ENCODE peak calls at places on chromosomes 13 and 19, in five cellular contexts. N is fibroblast of the aortic adventitia, M is activated B cell treated with CpG ODN at 0.5 μM for 24 hours, G is left lung, X is body of pancreas. Q is an unnamed sample.

GRCh38 chr13:109274188-109274821 is 512.1 kb downstream of the IRS2 start:
- DNase-seq in N (peak), M (no peak), G (no peak), X (no peak), Q (no peak)

GRCh38 chr13:46386426-46386995 is 541 bp downstream of the RUBCNL start:
- DNase-seq in N (no peak), M (no peak), G (peak), X (no peak), Q (no peak)

GRCh38 chr19:42111384-42111783 is 20.9 kb downstream of the POU2F2 start:
- DNase-seq in N (peak), M (no peak), G (no peak), X (no peak), Q (no peak)

GRCh38 chr19:1725100-1726064 is 27.9 kb upstream of the ONECUT3 start:
- DNase-seq in N (peak), M (no peak), G (peak), X (peak), Q (no peak)

GRCh38 chr19:4301590-4302237 is 475 bp downstream of the TMIGD2 start:
- DNase-seq in N (no peak), M (no peak), G (no peak), X (no peak), Q (no peak)

GRCh38 chr13:20495087-20496023 is 30.3 kb downstream of the CRYL1 start:
- DNase-seq in N (peak), M (no peak), G (no peak), X (peak), Q (peak)

GRCh38 chr13:106318941-106319411 is 216.5 kb downstream of the EFNB2 start:
- DNase-seq in N (peak), M (no peak), G (no peak), X (no peak), Q (no peak)

GRCh38 chr19:40335101-40335500 is 13.1 kb downstream of the C19orf47 start:
- DNase-seq in N (no peak), M (no peak), G (peak), X (no peak), Q (no peak)

GRCh38 chr19:628168-628567 is 5.2 kb downstream of the POLRMT start:
- DNase-seq in N (no peak), M (no peak), G (no peak), X (no peak), Q (no peak)

GRCh38 chr13:97175041-97175440 is 47.1 kb upstream of the MBNL2 start:
- DNase-seq in N (no peak), M (no peak), G (no peak), X (no peak), Q (no peak)

GRCh38 chr19:1945899-1946298 is 4.9 kb downstream of the CSNK1G2 start:
- DNase-seq in N (no peak), M (no peak), G (peak), X (peak), Q (no peak)

GRCh38 chr19:29662604-29663404 is 2.5 kb upstream of the PLEKHF1 start:
- DNase-seq in N (peak), M (no peak), G (peak), X (peak), Q (no peak)

GRCh38 chr13:111395511-111396393 is 75.3 kb downstream of the TEX29 start:
- DNase-seq in N (no peak), M (no peak), G (peak), X (no peak), Q (peak)

GRCh38 chr13:35961002-35961401 is 170.2 kb downstream of the DCLK1 start:
- DNase-seq in N (peak), M (no peak), G (no peak), X (no peak), Q (no peak)

GRCh38 chr19:40315812-40316475 is 30.8 kb upstream of the AKT2 start:
- DNase-seq in N (no peak), M (no peak), G (peak), X (no peak), Q (no peak)

GRCh38 chr13:54953786-54954185 is 1925.2 kb downstream of the OLFM4 start:
- DNase-seq in N (no peak), M (no peak), G (no peak), X (no peak), Q (no peak)

GRCh38 chr13:32905864-32906180 is 110.4 kb upstream of the KL start:
- DNase-seq in N (peak), M (no peak), G (no peak), X (peak), Q (no peak)

GRCh38 chr19:41606215-41606837 is 20.5 kb downstream of the CEACAM4 start:
- DNase-seq in N (no peak), M (no peak), G (no peak), X (no peak), Q (no peak)

GRCh38 chr13:97423300-97424045 is 10.5 kb upstream of the RAP2A start:
- DNase-seq in N (peak), M (no peak), G (no peak), X (no peak), Q (no peak)

GRCh38 chr19:16509141-16510061 is 13.2 kb downstream of the C19orf44 start:
- DNase-seq in N (no peak), M (no peak), G (no peak), X (no peak), Q (no peak)
- TF ChIP-seq CTCF in N (no peak), M (no peak), G (no peak), X (no peak), Q (no peak)

GRCh38 chr19:56403261-56403660 is 871 bp upstream of the ZNF583 start:
- DNase-seq in N (no peak), M (no peak), G (no peak), X (no peak), Q (no peak)

GRCh38 chr19:56405062-56405461 is 930 bp downstream of the ZNF583 start:
- DNase-seq in N (no peak), M (no peak), G (no peak), X (no peak), Q (no peak)

GRCh38 chr19:56400485-56400884 is 3.6 kb upstream of the ZNF583 start:
- DNase-seq in N (no peak), M (no peak), G (no peak), X (no peak), Q (no peak)

GRCh38 chr19:56404705-56405056 is 549 bp downstream of the ZNF583 start:
- DNase-seq in N (no peak), M (no peak), G (no peak), X (no peak), Q (no peak)

DNA sequence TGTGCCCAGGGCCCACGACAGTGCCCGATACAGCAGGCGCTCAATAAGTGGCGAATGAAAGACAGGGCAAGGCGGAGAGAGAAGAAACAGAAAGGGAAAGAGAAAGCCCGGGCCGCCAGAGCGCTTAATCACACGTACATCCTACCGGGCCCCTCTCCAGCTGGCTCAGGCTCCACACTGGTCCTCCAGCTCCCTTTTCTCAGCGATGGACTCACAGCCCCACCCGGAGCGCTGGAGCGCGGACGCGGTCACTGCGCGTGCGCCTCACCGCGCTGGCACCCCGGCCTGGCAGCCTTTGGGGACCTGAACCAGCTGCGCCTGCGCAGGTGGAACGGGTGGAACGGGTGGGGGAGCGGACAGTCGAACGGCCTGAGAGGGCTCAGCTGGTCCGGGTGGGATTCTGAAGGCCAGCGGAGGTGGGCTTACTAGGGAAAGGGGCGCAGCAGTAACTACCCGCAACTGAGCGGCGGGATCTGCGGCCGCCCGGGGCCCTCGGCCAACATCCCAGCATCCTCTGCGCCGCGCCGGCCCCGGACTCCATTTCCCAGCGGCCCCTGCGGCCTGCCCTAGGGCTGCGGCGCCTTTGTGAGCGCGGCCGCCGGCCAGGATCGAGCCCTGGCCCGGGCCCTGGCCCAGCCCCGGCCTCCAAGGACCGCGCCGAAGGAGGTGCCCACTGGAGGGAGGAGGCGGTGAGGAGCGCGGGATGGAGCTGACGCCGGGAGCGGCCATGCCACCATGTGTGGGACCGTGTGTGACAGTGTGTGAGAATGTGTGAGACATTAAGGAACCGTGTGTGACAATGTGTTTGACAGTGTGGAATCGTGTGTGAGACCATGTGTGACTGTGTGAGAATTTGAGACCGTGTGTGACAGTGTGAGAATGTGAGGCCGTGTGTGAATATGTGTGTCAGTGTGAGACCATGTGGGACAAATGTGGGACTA is at the start of gene ZNF583:
- DNase-seq in N (peak), M (peak), G (peak), X (peak), Q (peak)
- TF ChIP-seq CTCF in N (no peak), M (no peak), G (no peak), X (no peak), Q (no peak)

GRCh38 chr19:11558881-11559828 is at the start of gene ELOF1:
- DNase-seq in N (peak), M (peak), G (peak), X (peak), Q (peak)
- TF ChIP-seq CTCF in N (peak), M (no peak), G (no peak), X (peak), Q (no peak)

GRCh38 chr19:12346896-12347295 is 13.5 kb upstream of the ZNF563 start:
- DNase-seq in N (no peak), M (no peak), G (no peak), X (no peak), Q (no peak)
- TF ChIP-seq CTCF in N (no peak), M (no peak), G (no peak), X (no peak), Q (peak)

GRCh38 chr19:11204943-11205349 is 7.6 kb upstream of the KANK2 start:
- DNase-seq in N (no peak), M (no peak), G (no peak), X (peak), Q (no peak)

GRCh38 chr19:11204076-11204602 is 6.8 kb upstream of the KANK2 start:
- DNase-seq in N (no peak), M (no peak), G (no peak), X (no peak), Q (no peak)

GRCh38 chr19:11208526-11209471 is 11.5 kb upstream of the KANK2 start:
- DNase-seq in N (no peak), M (no peak), G (peak), X (no peak), Q (no peak)

GRCh38 chr19:11203194-11204075 is 6.1 kb upstream of the KANK2 start:
- DNase-seq in N (peak), M (peak), G (peak), X (peak), Q (peak)

DNA sequence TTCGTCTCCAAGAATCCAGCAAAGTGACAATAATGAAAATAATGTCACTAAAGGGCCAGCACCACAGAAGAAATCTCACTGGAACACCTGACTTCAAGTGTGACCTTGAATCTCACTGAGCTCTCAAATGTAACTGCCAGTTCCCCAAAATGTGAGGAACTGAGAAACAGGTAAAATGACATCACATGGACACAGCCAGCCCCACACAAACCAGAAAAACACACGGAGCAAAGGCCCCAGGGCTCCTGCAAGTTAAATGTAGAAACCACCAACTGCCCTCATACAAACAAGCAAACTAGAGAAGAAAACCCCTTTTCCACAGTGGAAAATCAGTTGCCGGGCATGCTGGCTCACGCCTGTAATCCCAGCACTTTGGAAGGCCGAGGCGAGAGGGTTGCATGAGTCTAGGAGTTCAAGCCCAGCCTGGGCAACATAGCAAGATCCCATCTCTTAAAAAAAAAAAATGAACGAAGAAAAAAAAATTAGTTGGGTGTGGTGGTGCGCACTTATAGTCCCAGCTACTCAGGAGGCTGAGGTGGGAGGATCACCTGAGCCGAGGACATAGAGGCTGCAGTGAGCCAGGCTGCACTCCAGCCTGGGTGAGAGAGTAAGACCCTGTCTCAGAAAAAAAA is 8.7 kb upstream of the KANK2 start:
- DNase-seq in N (no peak), M (no peak), G (no peak), X (no peak), Q (no peak)
- TF ChIP-seq CTCF in N (no peak), M (no peak), G (no peak), X (no peak), Q (no peak)

GRCh38 chr19:54881884-54882283 is 7.8 kb downstream of the FCAR start:
- DNase-seq in N (no peak), M (no peak), G (no peak), X (no peak), Q (no peak)

GRCh38 chr19:54883228-54883627 is 9.2 kb downstream of the FCAR start:
- DNase-seq in N (no peak), M (no peak), G (no peak), X (no peak), Q (no peak)

DNA sequence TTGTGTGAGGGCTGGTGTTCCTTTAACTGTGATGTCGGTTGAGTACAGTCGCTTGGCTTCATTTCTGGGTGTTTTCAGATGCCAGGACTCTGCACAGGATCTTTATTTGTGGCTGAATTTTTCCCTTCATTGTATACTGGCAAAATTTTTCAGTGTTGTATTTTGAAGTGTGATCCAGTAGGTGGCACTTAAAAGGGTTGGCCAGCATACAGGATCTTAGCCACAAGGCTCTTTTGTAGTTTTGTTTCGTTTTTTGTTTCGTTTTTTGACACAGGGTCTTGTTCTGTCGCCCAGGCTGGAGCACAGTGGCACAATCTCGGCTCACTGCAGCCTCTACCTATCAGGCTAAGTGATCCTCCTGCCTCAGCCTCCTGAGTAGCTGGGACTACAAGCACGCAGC is 8.7 kb downstream of the FCAR start:
- DNase-seq in N (no peak), M (no peak), G (no peak), X (no peak), Q (no peak)
- TF ChIP-seq CTCF in N (no peak), M (no peak), G (no peak), X (no peak), Q (no peak)

DNA sequence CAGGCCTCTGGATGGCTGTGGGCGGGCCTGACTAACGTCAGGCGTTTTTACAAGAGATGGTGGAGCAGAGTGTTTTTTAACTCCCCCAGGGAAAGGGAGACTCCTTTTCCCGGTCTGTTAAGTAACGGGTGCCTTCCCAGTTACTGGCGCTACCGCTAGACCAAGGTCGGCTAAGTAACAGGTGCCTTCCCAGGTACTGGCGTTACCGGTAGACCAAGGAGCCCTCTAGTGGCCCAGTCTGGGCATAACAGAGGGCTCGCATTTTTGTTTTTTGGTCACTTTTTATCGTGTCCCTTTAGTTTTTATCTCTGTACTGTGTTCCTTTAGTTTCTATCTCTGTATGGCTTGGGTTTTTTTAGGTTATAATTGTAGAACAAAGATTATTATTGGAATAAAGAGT is 10.0 kb downstream of the ZNF383 start:
- DNase-seq in N (no peak), M (no peak), G (no peak), X (peak), Q (peak)
- TF ChIP-seq CTCF in N (peak), M (no peak), G (peak), X (peak), Q (peak)

DNA sequence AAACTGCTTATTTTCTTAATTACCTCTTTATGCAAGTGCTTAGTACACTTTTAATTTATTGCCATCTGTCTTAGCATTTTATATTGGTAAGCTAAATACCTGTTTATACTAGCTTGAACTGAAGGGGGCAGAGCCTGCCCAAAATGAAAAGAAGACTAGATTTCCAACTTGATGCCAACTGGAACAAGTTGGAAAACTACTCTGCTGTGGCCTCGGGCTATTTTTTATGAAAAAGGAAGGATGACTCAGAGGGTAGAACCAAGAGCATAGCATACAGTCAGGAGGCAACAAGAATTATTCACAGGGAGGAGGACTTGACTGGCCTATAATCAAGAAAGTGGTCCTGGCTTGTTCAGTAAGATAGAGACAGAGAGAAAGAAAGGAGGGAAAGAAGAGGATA is 150.3 kb downstream of the NDFIP2 start:
- DNase-seq in N (peak), M (no peak), G (no peak), X (no peak), Q (no peak)
- TF ChIP-seq CTCF in N (peak), M (no peak), G (no peak), X (peak), Q (no peak)

GRCh38 chr19:38850976-38851621 is 1.3 kb upstream of the HNRNPL start:
- DNase-seq in N (no peak), M (peak), G (peak), X (peak), Q (peak)
- TF ChIP-seq CTCF in N (no peak), M (no peak), G (no peak), X (no peak), Q (no peak)

GRCh38 chr19:48591021-48591420 is 15.5 kb upstream of the SPACA4 start:
- DNase-seq in N (no peak), M (no peak), G (no peak), X (no peak), Q (no peak)
- TF ChIP-seq CTCF in N (no peak), M (no peak), G (no peak), X (no peak), Q (no peak)

Q was measured in CD4-positive, alpha-beta T cell.